ENCODE peak calls at places on chromosomes 6 and 20, in nine cellular contexts. X, N, L, Z, G, K, F, P and R are unnamed samples.

GRCh38 chr6:31896493-31896855 is 1.0 kb downstream of the EHMT2 start:
- DNase-seq in P (no peak), L (no peak), G (no peak), X (no peak), F (no peak), N (no peak), Z (no peak), K (no peak), R (no peak)

GRCh38 chr20:1003920-1004697 is 2.0 kb upstream of the RSPO4 start:
- DNase-seq in P (no peak), G (no peak), N (no peak), X (no peak), Z (peak), L (no peak), K (no peak), F (no peak), R (no peak)

GRCh38 chr20:54128175-54128574 is 45.6 kb downstream of the CYP24A1 start:
- DNase-seq in N (no peak), Z (no peak), G (no peak), F (no peak), K (no peak), P (no peak), X (peak), L (peak), R (no peak)

GRCh38 chr6:85456782-85457181 is 6.9 kb downstream of the NT5E start:
- DNase-seq in G (no peak), K (no peak), P (no peak), N (no peak), X (no peak), L (no peak), F (peak), Z (no peak), R (no peak)

GRCh38 chr6:149127212-149127611 is 190.3 kb upstream of the TAB2 start:
- DNase-seq in X (peak), G (no peak), N (no peak), K (no peak), Z (no peak), P (no peak), F (peak), L (peak), R (no peak)

GRCh38 chr6:130178692-130179091 is 44.1 kb downstream of the SAMD3 start:
- DNase-seq in P (peak), F (peak), Z (no peak), X (peak), K (no peak), L (peak), N (no peak), G (no peak), R (no peak)

GRCh38 chr6:154187203-154187602 is 148.2 kb downstream of the OPRM1 start:
- DNase-seq in Z (no peak), N (no peak), X (no peak), L (no peak), G (no peak), K (no peak), P (no peak), F (no peak), R (no peak)

GRCh38 chr20:36575066-36575743 is 1.8 kb downstream of the TGIF2 start:
- DNase-seq in P (peak), G (no peak), X (peak), K (no peak), F (peak), Z (peak), N (no peak), L (peak), R (peak)

GRCh38 chr6:134921980-134922313 is 28.0 kb downstream of the ALDH8A1 start:
- DNase-seq in F (no peak), K (no peak), G (no peak), P (no peak), N (no peak), L (no peak), X (no peak), Z (no peak), R (no peak)

GRCh38 chr6:18465410-18466154 is 78.4 kb downstream of the RNF144B start:
- DNase-seq in K (no peak), X (no peak), F (no peak), L (no peak), N (no peak), G (no peak), Z (no peak), P (no peak), R (no peak)

GRCh38 chr6:33607126-33607783 is 13.9 kb upstream of the ITPR3 start:
- DNase-seq in X (no peak), P (no peak), N (no peak), F (no peak), G (no peak), K (no peak), Z (no peak), L (no peak), R (no peak)

GRCh38 chr6:41344865-41345264 is 9.5 kb downstream of the NCR2 start:
- DNase-seq in Z (no peak), N (no peak), P (no peak), G (no peak), F (no peak), K (no peak), L (no peak), X (no peak), R (no peak)

GRCh38 chr6:34341481-34341971 is 50.9 kb downstream of the NUDT3 start:
- DNase-seq in G (no peak), X (peak), L (no peak), P (no peak), F (peak), K (no peak), Z (no peak), N (no peak), R (no peak)